ENCODE peak calls at places on chromosomes 11 and 22, in six cellular contexts. M, A, W, U, O and B are unnamed samples.

GRCh38 chr11:18372187-18372586 is 22.2 kb upstream of the LDHA start:
- DNase-seq in M (no peak), A (no peak), W (no peak), U (no peak), O (no peak), B (no peak)

GRCh38 chr11:122102426-122102825 is 13.6 kb downstream of the BLID start:
- DNase-seq in M (no peak), A (no peak), W (no peak), U (no peak), O (no peak), B (no peak)

GRCh38 chr11:128764617-128765095 is 70.8 kb downstream of the FLI1 start:
- DNase-seq in M (no peak), A (no peak), W (no peak), U (no peak), O (no peak), B (no peak)

GRCh38 chr11:97280347-97280746 is 890.5 kb downstream of the JRKL start:
- DNase-seq in M (no peak), A (no peak), W (no peak), U (no peak), O (no peak), B (no peak)

GRCh38 chr11:35786918-35787557 is 124.5 kb downstream of the TRIM44 start:
- DNase-seq in M (no peak), A (no peak), W (no peak), U (peak), O (no peak), B (no peak)

GRCh38 chr22:38774496-38775166 is 18.8 kb upstream of the SUN2 start:
- DNase-seq in M (no peak), A (no peak), W (no peak), U (no peak), O (no peak), B (no peak)

GRCh38 chr11:67468509-67468834 is 579 bp downstream of the TMEM134 start:
- DNase-seq in M (no peak), A (no peak), W (no peak), U (no peak), O (no peak), B (no peak)

GRCh38 chr22:32818446-32819115 is 17.1 kb downstream of the TIMP3 start:
- DNase-seq in M (no peak), A (no peak), W (no peak), U (no peak), O (no peak), B (no peak)

GRCh38 chr11:121082670-121083069 is 18.4 kb upstream of the TECTA start:
- DNase-seq in M (no peak), A (no peak), W (no peak), U (no peak), O (no peak), B (no peak)

GRCh38 chr11:34601085-34601444 is 19.8 kb upstream of the EHF start:
- DNase-seq in M (no peak), A (no peak), W (no peak), U (no peak), O (no peak), B (no peak)

GRCh38 chr11:76277298-76278175 is 71.2 kb upstream of the WNT11 start:
- DNase-seq in M (no peak), A (no peak), W (no peak), U (no peak), O (peak), B (no peak)

GRCh38 chr22:23894710-23895598 is 771 bp downstream of the MIF start:
- DNase-seq in M (peak), A (peak), W (peak), U (peak), O (peak), B (peak)

GRCh38 chr11:125114518-125114917 is 3.1 kb upstream of the TMEM218 start:
- DNase-seq in M (no peak), A (no peak), W (no peak), U (no peak), O (no peak), B (no peak)

GRCh38 chr11:122275513-122275912 is 159.5 kb upstream of the BLID start:
- DNase-seq in M (no peak), A (no peak), W (no peak), U (no peak), O (no peak), B (no peak)

GRCh38 chr11:134474942-134475341 is 62.9 kb upstream of the B3GAT1 start:
- DNase-seq in M (no peak), A (no peak), W (no peak), U (no peak), O (no peak), B (no peak)

GRCh38 chr22:29998627-29999026 is 81.6 kb upstream of the HORMAD2 start:
- DNase-seq in M (no peak), A (no peak), W (no peak), U (no peak), O (no peak), B (no peak)